ENCODE peak calls at places on chromosomes 1 and 21, in eight cellular contexts. N, T, O, W, I, X, C and D are unnamed samples.

GRCh38 chr1:54180666-54181360 is 19.0 kb downstream of the CYB5RL start:
- DNase-seq in X (no peak), I (no peak), N (no peak), C (no peak), W (no peak), O (no peak), T (no peak), D (no peak)

GRCh38 chr1:32676945-32677344 is 25.6 kb downstream of the SYNC start:
- DNase-seq in C (no peak), O (no peak), X (no peak), N (no peak), I (no peak), T (no peak), W (no peak), D (no peak)

GRCh38 chr1:210231846-210232523 is 611 bp upstream of the SERTAD4 start:
- DNase-seq in N (peak; percentile 19), C (no peak), W (peak; percentile 75), T (no peak), O (no peak), I (no peak), X (no peak), D (no peak)

GRCh38 chr1:216310776-216311175 is 112.5 kb downstream of the USH2A start:
- DNase-seq in X (peak; percentile 10), C (no peak), W (peak; percentile 65), T (no peak), N (peak; percentile 79), I (no peak), O (no peak), D (peak; percentile 47)

GRCh38 chr1:216614011-216614934 is 109.0 kb downstream of the ESRRG start:
- DNase-seq in O (peak; percentile 90), I (no peak), N (no peak), X (no peak), C (no peak), W (no peak), T (no peak), D (no peak)

GRCh38 chr21:38839683-38840286 is 34.1 kb downstream of the ETS2 start:
- DNase-seq in W (peak; percentile 93), T (no peak), O (peak; percentile 63), I (no peak), N (peak; percentile 2), C (no peak), X (no peak), D (no peak)

GRCh38 chr1:62175568-62176179 is 19.0 kb upstream of the L1TD1 start:
- DNase-seq in I (no peak), C (no peak), W (peak; percentile 61), X (peak; percentile 43), O (peak; percentile 10), T (no peak), N (peak; percentile 67), D (peak; percentile 27)

GRCh38 chr1:183180634-183181056 is 5.4 kb upstream of the LAMC2 start:
- DNase-seq in C (no peak), O (no peak), T (no peak), I (peak; percentile 24), N (peak; percentile 84), W (peak; percentile 90), X (no peak), D (peak; percentile 43)

GRCh38 chr1:234927312-234927967 is 201.2 kb downstream of the TOMM20 start:
- DNase-seq in X (no peak), T (no peak), O (no peak), C (no peak), I (peak; percentile 27), W (no peak), N (no peak), D (no peak)

GRCh38 chr21:22758478-22758877 is 1760.3 kb downstream of the NCAM2 start:
- DNase-seq in T (no peak), I (no peak), X (no peak), W (no peak), N (peak; percentile 14), O (no peak), C (no peak), D (peak; percentile 1)

GRCh38 chr21:37623689-37624088 is 257.1 kb downstream of the DYRK1A start:
- DNase-seq in O (no peak), I (no peak), T (no peak), N (no peak), W (no peak), X (no peak), C (no peak), D (no peak)

GRCh38 chr1:97632075-97632474 is 288.8 kb downstream of the DPYD start:
- DNase-seq in N (no peak), O (peak; percentile 2), C (no peak), I (no peak), T (no peak), X (no peak), W (peak; percentile 43), D (no peak)